ENCODE peak calls at places on chromosomes 1 and 21, in six cellular contexts. X is stomach, M is ovary, H is cardiac muscle cell, E is left ventricle myocardium inferior, R is fibroblast of lung. K is an unnamed sample. For H3K36me3 and H3K4me1, the result is how much of the 10 kb centered on the place peaks cover.

GRCh38 chr1:57252597-57253306 is 171.1 kb downstream of the DAB1 start:
- DNase-seq in E (no peak), R (no peak), M (no peak), H (no peak), X (no peak), K (no peak)

GRCh38 chr1:236143104-236143948 is 987 bp downstream of the GPR137B start:
- DNase-seq in X (no peak), R (peak), M (peak), H (peak), E (no peak), K (no peak)

GRCh38 chr1:24236170-24237045 is 49.3 kb upstream of the IFNLR1 start:
- DNase-seq in M (no peak), R (peak), H (peak), E (no peak), X (peak), K (no peak)

GRCh38 chr1:90458023-90458422 is 259.1 kb downstream of the BARHL2 start:
- DNase-seq in H (no peak), M (no peak), X (no peak), E (no peak), R (no peak), K (no peak)

GRCh38 chr1:27545876-27546275 is 55.9 kb upstream of the WASF2 start:
- DNase-seq in R (no peak), X (no peak), H (no peak), E (peak), M (peak), K (no peak)

GRCh38 chr1:227950735-227951224 is 3.0 kb upstream of the WNT9A start:
- DNase-seq in E (no peak), X (no peak), R (no peak), M (no peak), H (no peak), K (no peak)

GRCh38 chr1:217048104-217048707 is 325.0 kb upstream of the ESRRG start:
- DNase-seq in M (no peak), X (no peak), E (no peak), R (no peak), H (peak), K (no peak)

GRCh38 chr1:26031196-26031902 is 9.8 kb downstream of the EXTL1 start:
- DNase-seq in E (no peak), H (no peak), R (peak), M (no peak), X (no peak), K (no peak)

GRCh38 chr1:6884652-6885153 is 99.4 kb downstream of the CAMTA1 start:
- DNase-seq in H (no peak), R (no peak), X (no peak), E (no peak), M (no peak), K (no peak)

GRCh38 chr1:26996024-26996423 is 2.5 kb downstream of the TRNP1 start:
- DNase-seq in R (peak), M (no peak), X (no peak), H (peak), E (no peak), K (no peak)

GRCh38 chr1:54851928-54852524 is 35.0 kb downstream of the DHCR24 start:
- DNase-seq in E (no peak), M (no peak), H (no peak), X (no peak), R (no peak), K (no peak)

GRCh38 chr1:164559342-164560070 is 522 bp downstream of the PBX1 start:
- DNase-seq in H (peak), R (no peak), M (peak), E (peak), X (no peak), K (peak)

GRCh38 chr1:77473690-77474089 is 191.9 kb downstream of the AK5 start:
- DNase-seq in M (no peak), H (peak), X (no peak), E (no peak), R (peak), K (no peak)

GRCh38 chr1:10776206-10776905 is 20.1 kb downstream of the CASZ1 start:
- DNase-seq in X (peak), M (no peak), R (no peak), E (peak), H (no peak), K (peak)

GRCh38 chr1:117656202-117656641 is 50.4 kb downstream of the TENT5C start:
- DNase-seq in E (no peak), X (peak), M (no peak), R (no peak), H (no peak), K (no peak)

GRCh38 chr1:201748331-201748730 is 80.6 kb upstream of the IPO9 start:
- DNase-seq in E (no peak), H (peak), M (no peak), X (no peak), R (peak), K (no peak)

GRCh38 chr1:68623700-68624099 is 126.8 kb upstream of the DEPDC1 start:
- DNase-seq in E (peak), M (no peak), H (peak), R (peak), X (no peak), K (no peak)

GRCh38 chr1:14715771-14716170 is 117.3 kb downstream of the KAZN start:
- DNase-seq in M (no peak), X (no peak), H (no peak), E (no peak), R (no peak), K (no peak)

GRCh38 chr1:52157582-52157981 is 15.7 kb downstream of the ZFYVE9 start:
- DNase-seq in X (no peak), E (no peak), M (no peak), H (peak), R (peak), K (no peak)

GRCh38 chr21:38743772-38744529 is 61.8 kb upstream of the ETS2 start:
- DNase-seq in M (no peak), E (peak), X (no peak), H (no peak), R (no peak), K (no peak)

GRCh38 chr21:31293986-31294385 is 50.1 kb downstream of the TIAM1 start:
- DNase-seq in R (peak), E (no peak), X (no peak), H (peak), M (no peak), K (no peak)

GRCh38 chr1:125065092-125065820 is 3880.5 kb downstream of the SRGAP2C start:
- DNase-seq in M (no peak), R (no peak), E (no peak), H (no peak), X (no peak), K (no peak)

GRCh38 chr1:156684227-156684782 is 7.1 kb upstream of the NES start:
- DNase-seq in M (no peak), R (no peak), X (no peak), H (peak), E (no peak), K (no peak)

GRCh38 chr1:75811211-75811981 is 14.7 kb downstream of the MSH4 start:
- DNase-seq in X (no peak), R (no peak), M (no peak), E (no peak), H (peak), K (no peak)

GRCh38 chr1:223074427-223074826 is 68.6 kb downstream of the TLR5 start:
- DNase-seq in E (no peak), M (no peak), H (no peak), X (no peak), R (no peak), K (no peak)

GRCh38 chr1:94334156-94334555 is 84.0 kb upstream of the ABCD3 start:
- DNase-seq in R (no peak), E (no peak), M (no peak), H (peak), X (no peak), K (no peak)

GRCh38 chr1:55478742-55479141 is 263.6 kb upstream of the USP24 start:
- DNase-seq in X (no peak), M (no peak), E (no peak), H (peak), R (peak), K (no peak)

GRCh38 chr21:35791541-35792335 is 268.6 kb downstream of the SETD4 start:
- DNase-seq in R (no peak), M (no peak), H (no peak), E (no peak), X (no peak), K (no peak)

GRCh38 chr1:230832466-230832865 is 35.9 kb downstream of the C1orf198 start:
- DNase-seq in H (peak), E (no peak), M (no peak), X (no peak), R (no peak), K (no peak)

GRCh38 chr1:5994713-5995621 is 2.7 kb upstream of the NPHP4 start:
- DNase-seq in R (no peak), X (no peak), E (peak), M (no peak), H (no peak), K (peak)

GRCh38 chr1:151988405-151988851 is 5.2 kb downstream of the S100A10 start:
- DNase-seq in M (no peak), H (peak), X (no peak), R (peak), E (no peak), K (no peak)

GRCh38 chr1:151984313-151984956 is 9.2 kb downstream of the S100A10 start:
- DNase-seq in H (no peak), M (no peak), R (no peak), E (no peak), X (no peak), K (no peak)

GRCh38 chr1:151985270-151985669 is 8.4 kb downstream of the S100A10 start:
- DNase-seq in R (no peak), H (no peak), X (no peak), E (no peak), M (no peak), K (no peak)

GRCh38 chr1:151986501-151987190 is 7.0 kb downstream of the S100A10 start:
- DNase-seq in X (no peak), M (no peak), R (no peak), E (no peak), H (no peak), K (no peak)

GRCh38 chr1:151985768-151986167 is 7.9 kb downstream of the S100A10 start:
- DNase-seq in E (no peak), R (no peak), X (no peak), M (no peak), H (no peak), K (no peak)
- H3K27ac ChIP-seq in E (no peak), R (no peak), X (no peak), M (no peak), H (no peak), K (no peak)

DNA sequence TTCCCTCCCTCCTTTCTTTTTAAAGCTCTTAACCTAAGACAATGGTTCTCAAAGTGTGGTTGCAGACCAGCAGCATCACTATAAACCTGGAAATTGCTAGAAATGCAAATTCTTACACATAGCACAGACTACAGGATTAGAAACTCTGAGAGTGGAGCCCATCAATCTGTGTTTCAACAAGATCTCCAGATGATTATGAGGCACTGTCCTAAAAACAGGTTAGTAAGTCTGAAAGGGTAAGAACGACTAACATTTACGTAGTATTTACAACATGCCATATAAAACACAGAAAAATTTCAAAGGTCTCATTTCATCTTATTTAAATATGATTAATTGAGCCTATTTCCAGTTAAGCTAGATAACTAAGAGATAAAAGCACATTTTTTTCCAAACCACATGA is 138.8 kb downstream of the COP1 start:
- DNase-seq in H (no peak), M (no peak), R (no peak), X (no peak), E (no peak), K (no peak)
- H3K36me3 ChIP-seq in H (under half), M (under half), R (under half), X (under half), E (under half), K (under half)

GRCh38 chr1:225825078-225825477 is 15.2 kb downstream of the EPHX1 start:
- DNase-seq in H (no peak), R (no peak), X (peak), E (no peak), M (peak), K (no peak)
- H3K4me1 ChIP-seq in H (under half), R (under half), X (under half), E (half or more), M (half or more), K (half or more)

GRCh38 chr1:91624331-91624730 is 123.7 kb downstream of the CDC7 start:
- DNase-seq in R (no peak), M (no peak), X (no peak), E (no peak), H (no peak), K (no peak)

GRCh38 chr1:91621907-91622306 is 121.3 kb downstream of the CDC7 start:
- DNase-seq in M (no peak), H (peak), R (no peak), X (no peak), E (no peak), K (no peak)

GRCh38 chr1:91623020-91623419 is 122.4 kb downstream of the CDC7 start:
- DNase-seq in E (no peak), M (no peak), R (no peak), H (no peak), X (no peak), K (no peak)

GRCh38 chr1:91621360-91621759 is 120.7 kb downstream of the CDC7 start:
- DNase-seq in R (no peak), E (no peak), M (no peak), X (no peak), H (no peak), K (no peak)

GRCh38 chr1:91622586-91622985 is 121.9 kb downstream of the CDC7 start:
- DNase-seq in R (no peak), H (no peak), M (peak), E (peak), X (no peak), K (no peak)
- H3K27ac ChIP-seq in R (no peak), H (no peak), M (no peak), E (no peak), X (peak), K (no peak)

DNA sequence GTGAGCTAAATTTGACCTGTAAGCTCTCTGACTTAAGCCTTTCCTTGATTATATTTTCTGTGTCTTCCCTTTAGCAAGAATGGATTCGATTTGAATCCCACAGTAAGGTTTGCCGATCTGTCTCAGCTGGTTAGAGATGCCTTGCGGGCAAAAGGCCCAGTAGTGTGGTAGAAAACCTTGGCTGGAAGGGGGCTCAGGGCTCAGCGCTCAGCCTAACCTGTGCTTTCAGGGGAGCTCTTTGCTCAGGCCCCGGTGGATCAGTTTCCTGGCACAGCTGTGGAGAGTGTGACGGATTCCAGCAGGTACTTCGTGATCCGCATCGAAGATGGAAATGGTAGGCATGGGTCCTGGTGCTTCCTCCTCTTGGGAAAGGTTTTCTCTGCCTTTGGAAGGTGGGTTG is 7.1 kb downstream of the NECAP2 start:
- DNase-seq in M (no peak), E (no peak), X (no peak), H (no peak), R (no peak), K (no peak)
- H3K36me3 ChIP-seq in M (under half), E (half or more), X (half or more), H (under half), R (under half), K (half or more)

DNA sequence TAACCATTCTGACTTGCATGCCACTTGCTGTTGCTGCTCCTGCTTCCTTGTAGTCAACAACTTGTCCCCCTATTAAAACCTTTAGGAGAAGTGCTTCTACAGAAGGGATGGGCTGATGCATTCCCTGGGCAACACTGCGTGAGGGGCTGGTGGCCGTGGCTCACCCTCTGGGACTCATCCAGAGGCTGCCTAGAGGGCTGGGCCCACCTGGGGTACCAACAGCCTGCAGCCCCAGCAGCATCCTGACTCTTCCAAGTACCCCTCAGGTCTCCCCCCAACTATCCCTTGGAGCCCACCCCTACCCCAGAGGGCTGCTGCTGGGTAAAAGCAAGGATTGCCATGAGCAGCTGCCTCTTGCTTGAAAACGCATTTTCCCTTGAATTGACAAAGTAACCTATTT is 34.7 kb upstream of the LHX4 start:
- DNase-seq in E (no peak), M (no peak), H (no peak), R (no peak), X (no peak), K (no peak)
- H3K4me1 ChIP-seq in E (under half), M (under half), H (under half), R (under half), X (under half), K (under half)

K was measured in lower lobe of right lung.